ENCODE peak calls at places on chromosomes 7 and 10, in five cellular contexts. Q is T1000, Y is pons, F is GM04504, E is NCI-H2107. K is an unnamed sample.
A peak's percentile ranks its signal among the peaks of the same experiment; 100 is the strongest.

GRCh38 chr7:95012001-95012400 is 104.6 kb downstream of the PPP1R9A start:
- DNase-seq in Q (no peak), Y (no peak), F (no peak), E (no peak), K (no peak)

GRCh38 chr7:141158562-141158961 is 84.7 kb downstream of the TMEM178B start:
- DNase-seq in Q (no peak), Y (peak; percentile 7), F (peak; percentile 26), E (no peak), K (no peak)

GRCh38 chr10:112912441-112912911 is 37.6 kb upstream of the TCF7L2 start:
- DNase-seq in Q (no peak), Y (no peak), F (no peak), E (no peak), K (no peak)

GRCh38 chr7:4268040-4268965 is 413.8 kb upstream of the FOXK1 start:
- DNase-seq in Q (no peak), Y (no peak), F (no peak), E (no peak), K (no peak)

GRCh38 chr10:78457804-78458483 is 424.3 kb downstream of the RPS24 start:
- DNase-seq in Q (peak; percentile 72), Y (no peak), F (peak; percentile 38), E (no peak), K (no peak)

GRCh38 chr7:143362126-143362961 is at the start of gene FAM131B:
- DNase-seq in Q (no peak), Y (no peak), F (no peak), E (no peak), K (peak; percentile 66)

GRCh38 chr10:2619472-2619871 is 447.9 kb upstream of the PFKP start:
- DNase-seq in Q (no peak), Y (no peak), F (no peak), E (peak; percentile 8), K (no peak)

GRCh38 chr10:91415816-91416215 is 5.7 kb downstream of the HECTD2 start:
- DNase-seq in Q (no peak), Y (no peak), F (no peak), E (no peak), K (no peak)

GRCh38 chr10:18689498-18689897 is 30.3 kb downstream of the ARL5B start:
- DNase-seq in Q (no peak), Y (peak; percentile 32), F (no peak), E (no peak), K (no peak)

GRCh38 chr7:3937146-3937545 is 636.1 kb downstream of the SDK1 start:
- DNase-seq in Q (no peak), Y (no peak), F (no peak), E (no peak), K (no peak)

GRCh38 chr7:2185715-2186114 is 47.0 kb downstream of the MAD1L1 start:
- DNase-seq in Q (no peak), Y (no peak), F (no peak), E (no peak), K (no peak)

GRCh38 chr10:78579995-78580394 is 488.8 kb upstream of the ZMIZ1 start:
- DNase-seq in Q (no peak), Y (peak; percentile 96), F (no peak), E (peak; percentile 67), K (peak; percentile 91)

GRCh38 chr7:29995652-29996051 is 6.1 kb upstream of the SCRN1 start:
- DNase-seq in Q (no peak), Y (no peak), F (no peak), E (no peak), K (no peak)

GRCh38 chr7:21504021-21504420 is 38.8 kb upstream of the DNAH11 start:
- DNase-seq in Q (no peak), Y (no peak), F (no peak), E (no peak), K (no peak)

GRCh38 chr10:88372051-88372450 is 211.1 kb downstream of the RNLS start:
- DNase-seq in Q (no peak), Y (no peak), F (no peak), E (no peak), K (peak; percentile 40)

GRCh38 chr7:23106491-23106800 is 861 bp downstream of the KLHL7 start:
- DNase-seq in Q (no peak), Y (no peak), F (no peak), E (no peak), K (no peak)

GRCh38 chr7:130649004-130649790 is 19.4 kb downstream of the COPG2 start:
- DNase-seq in Q (no peak), Y (no peak), F (peak; percentile 33), E (no peak), K (peak; percentile 74)

GRCh38 chr10:32961892-32962369 is 3.9 kb upstream of the ITGB1 start:
- DNase-seq in Q (no peak), Y (peak; percentile 58), F (no peak), E (no peak), K (peak; percentile 34)

GRCh38 chr10:15265076-15265475 is 96.6 kb upstream of the NMT2 start:
- DNase-seq in Q (no peak), Y (no peak), F (no peak), E (no peak), K (no peak)

K was measured in G401.